ENCODE peak calls at places on chromosomes 11 and 22, in seven cellular contexts. One of them, this sample, is unnamed. For H3K4me1 and H3K9me3, the result is how much of the 10 kb centered on the place peaks cover.

GRCh38 chr11:16393335-16393734 is 37.0 kb upstream of the SOX6 start:
- DNase-seq in endothelial cell of umbilical vein: no peak
- DNase-seq in left lung: no peak
- DNase-seq in lower lobe of right lung: no peak
- DNase-seq in Caco-2: no peak
- DNase-seq in thoracic aorta: no peak
- DNase-seq in astrocyte: no peak
- DNase-seq in this sample: no peak

GRCh38 chr11:35978891-35979290 is 35.0 kb downstream of the LDLRAD3 start:
- DNase-seq in left lung: no peak
- DNase-seq in Caco-2: no peak
- DNase-seq in endothelial cell of umbilical vein: peak
- DNase-seq in astrocyte: no peak
- DNase-seq in lower lobe of right lung: no peak
- DNase-seq in thoracic aorta: no peak
- DNase-seq in this sample: no peak

GRCh38 chr11:40302669-40303068 is 1156.8 kb downstream of the LRRC4C start:
- DNase-seq in Caco-2: no peak
- DNase-seq in astrocyte: peak
- DNase-seq in lower lobe of right lung: no peak
- DNase-seq in thoracic aorta: no peak
- DNase-seq in left lung: no peak
- DNase-seq in endothelial cell of umbilical vein: peak
- DNase-seq in this sample: no peak

GRCh38 chr22:37626144-37626543 is 13.3 kb upstream of the SH3BP1 start:
- DNase-seq in left lung: no peak
- DNase-seq in Caco-2: no peak
- DNase-seq in endothelial cell of umbilical vein: no peak
- DNase-seq in lower lobe of right lung: peak
- DNase-seq in astrocyte: no peak
- DNase-seq in thoracic aorta: peak
- DNase-seq in this sample: peak

GRCh38 chr11:19398772-19399542 is 158.2 kb upstream of the E2F8 start:
- DNase-seq in thoracic aorta: no peak
- DNase-seq in left lung: no peak
- DNase-seq in endothelial cell of umbilical vein: no peak
- DNase-seq in Caco-2: no peak
- DNase-seq in astrocyte: peak
- DNase-seq in lower lobe of right lung: no peak
- DNase-seq in this sample: no peak

GRCh38 chr11:111694851-111695250 is 71.3 kb downstream of the PPP2R1B start:
- DNase-seq in left lung: no peak
- DNase-seq in Caco-2: no peak
- DNase-seq in astrocyte: peak
- DNase-seq in endothelial cell of umbilical vein: peak
- DNase-seq in lower lobe of right lung: no peak
- DNase-seq in thoracic aorta: no peak
- DNase-seq in this sample: no peak

GRCh38 chr22:44870021-44870420 is 117.6 kb downstream of the ARHGAP8 start:
- DNase-seq in lower lobe of right lung: no peak
- DNase-seq in astrocyte: peak
- DNase-seq in left lung: no peak
- DNase-seq in endothelial cell of umbilical vein: no peak
- DNase-seq in Caco-2: no peak
- DNase-seq in thoracic aorta: no peak
- DNase-seq in this sample: no peak

GRCh38 chr11:79052539-79052938 is 388.3 kb downstream of the TENM4 start:
- DNase-seq in thoracic aorta: no peak
- DNase-seq in astrocyte: no peak
- DNase-seq in left lung: no peak
- DNase-seq in endothelial cell of umbilical vein: peak
- DNase-seq in lower lobe of right lung: no peak
- DNase-seq in Caco-2: no peak
- DNase-seq in this sample: no peak

GRCh38 chr11:43212279-43212678 is 99.5 kb upstream of the API5 start:
- DNase-seq in endothelial cell of umbilical vein: no peak
- DNase-seq in left lung: no peak
- DNase-seq in Caco-2: no peak
- DNase-seq in thoracic aorta: no peak
- DNase-seq in astrocyte: no peak
- DNase-seq in lower lobe of right lung: no peak
- DNase-seq in this sample: no peak

GRCh38 chr22:21707677-21708076 is 27.9 kb downstream of the YPEL1 start:
- DNase-seq in left lung: no peak
- DNase-seq in lower lobe of right lung: no peak
- DNase-seq in endothelial cell of umbilical vein: no peak
- DNase-seq in Caco-2: no peak
- DNase-seq in thoracic aorta: no peak
- DNase-seq in astrocyte: no peak
- DNase-seq in this sample: no peak

GRCh38 chr11:8760896-8761295 is 78.3 kb downstream of the RPL27A start:
- DNase-seq in endothelial cell of umbilical vein: no peak
- DNase-seq in left lung: no peak
- DNase-seq in thoracic aorta: no peak
- DNase-seq in astrocyte: peak
- DNase-seq in Caco-2: no peak
- DNase-seq in lower lobe of right lung: no peak
- DNase-seq in this sample: no peak

GRCh38 chr11:58466293-58466692 is 24.3 kb upstream of the OR5B12 start:
- DNase-seq in Caco-2: no peak
- DNase-seq in lower lobe of right lung: no peak
- DNase-seq in left lung: no peak
- DNase-seq in endothelial cell of umbilical vein: no peak
- DNase-seq in astrocyte: no peak
- DNase-seq in thoracic aorta: no peak
- DNase-seq in this sample: no peak

GRCh38 chr11:15707194-15707593 is 592.5 kb downstream of the INSC start:
- DNase-seq in Caco-2: no peak
- DNase-seq in lower lobe of right lung: no peak
- DNase-seq in endothelial cell of umbilical vein: no peak
- DNase-seq in left lung: no peak
- DNase-seq in astrocyte: no peak
- DNase-seq in thoracic aorta: no peak
- DNase-seq in this sample: no peak

GRCh38 chr11:106961518-106961917 is 56.8 kb downstream of the GUCY1A2 start:
- DNase-seq in lower lobe of right lung: no peak
- DNase-seq in left lung: no peak
- DNase-seq in Caco-2: no peak
- DNase-seq in astrocyte: peak
- DNase-seq in thoracic aorta: no peak
- DNase-seq in endothelial cell of umbilical vein: peak
- DNase-seq in this sample: no peak

GRCh38 chr22:37145415-37146385 is 4.0 kb downstream of the IL2RB start:
- DNase-seq in Caco-2: no peak
- DNase-seq in lower lobe of right lung: no peak
- DNase-seq in left lung: no peak
- DNase-seq in endothelial cell of umbilical vein: no peak
- DNase-seq in astrocyte: no peak
- DNase-seq in thoracic aorta: no peak
- DNase-seq in this sample: no peak

GRCh38 chr11:20854214-20854613 is 184.8 kb downstream of the NELL1 start:
- DNase-seq in lower lobe of right lung: no peak
- DNase-seq in left lung: no peak
- DNase-seq in astrocyte: no peak
- DNase-seq in endothelial cell of umbilical vein: no peak
- DNase-seq in thoracic aorta: no peak
- DNase-seq in Caco-2: no peak
- DNase-seq in this sample: no peak

GRCh38 chr11:94144664-94145063 is 16.0 kb downstream of the PANX1 start:
- DNase-seq in thoracic aorta: no peak
- DNase-seq in astrocyte: no peak
- DNase-seq in lower lobe of right lung: no peak
- DNase-seq in left lung: no peak
- DNase-seq in endothelial cell of umbilical vein: no peak
- DNase-seq in Caco-2: no peak
- DNase-seq in this sample: no peak
- H3K4me1 ChIP-seq in thoracic aorta: under half
- H3K4me1 ChIP-seq in astrocyte: under half
- H3K4me1 ChIP-seq in lower lobe of right lung: under half
- H3K4me1 ChIP-seq in left lung: half or more
- H3K4me1 ChIP-seq in endothelial cell of umbilical vein: under half
- H3K4me1 ChIP-seq in Caco-2: under half
- H3K4me1 ChIP-seq in this sample: under half

DNA sequence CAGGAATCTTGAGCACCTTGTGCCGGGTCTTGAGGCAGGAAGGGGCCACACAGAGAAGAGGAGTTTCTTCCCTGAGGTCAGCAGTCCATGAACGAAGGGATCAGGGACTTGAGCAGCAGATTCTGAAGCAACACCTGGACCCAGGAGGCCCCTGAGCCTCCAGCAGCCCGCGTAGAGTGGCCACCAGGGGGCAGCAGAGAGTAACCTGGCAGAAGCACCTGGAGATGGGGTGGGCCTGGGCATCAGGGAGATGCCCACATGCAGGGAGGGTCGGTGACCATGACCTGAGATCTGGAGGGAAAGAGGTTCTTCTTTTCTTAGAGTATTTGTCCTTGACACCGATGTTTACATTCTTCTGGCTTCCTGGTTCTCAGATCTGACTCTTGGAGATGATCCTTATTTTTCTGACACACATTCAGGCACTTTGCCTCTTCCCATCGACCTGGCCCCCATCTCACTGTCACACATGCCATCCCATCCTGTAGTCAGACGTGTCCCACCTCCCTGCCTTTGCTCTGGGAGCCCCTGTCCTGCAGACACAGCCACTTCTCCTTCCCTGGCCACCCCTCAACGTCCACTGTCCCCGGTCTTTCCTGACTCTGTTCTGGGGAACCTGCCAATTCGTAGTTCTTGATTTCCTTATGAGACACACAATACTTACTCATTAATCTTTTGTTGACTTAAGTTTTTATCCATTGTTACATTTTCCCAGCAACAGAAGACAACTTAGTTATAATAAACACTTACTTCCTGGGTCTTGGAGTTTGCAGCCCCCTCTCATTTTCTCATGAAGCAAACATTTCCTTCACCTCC is 66.5 kb downstream of the GGTLC2 start:
- DNase-seq in thoracic aorta: no peak
- DNase-seq in lower lobe of right lung: peak
- DNase-seq in Caco-2: peak
- DNase-seq in left lung: peak
- DNase-seq in endothelial cell of umbilical vein: peak
- DNase-seq in astrocyte: no peak
- DNase-seq in this sample: peak
- TF ChIP-seq CTCF in thoracic aorta: peak
- TF ChIP-seq CTCF in lower lobe of right lung: peak
- TF ChIP-seq CTCF in Caco-2: peak
- TF ChIP-seq CTCF in left lung: peak
- TF ChIP-seq CTCF in endothelial cell of umbilical vein: peak
- TF ChIP-seq CTCF in astrocyte: peak
- TF ChIP-seq CTCF in this sample: peak

GRCh38 chr11:34898474-34898873 is 17.7 kb downstream of the APIP start:
- DNase-seq in lower lobe of right lung: no peak
- DNase-seq in astrocyte: no peak
- DNase-seq in left lung: no peak
- DNase-seq in endothelial cell of umbilical vein: no peak
- DNase-seq in Caco-2: no peak
- DNase-seq in thoracic aorta: no peak
- DNase-seq in this sample: no peak
- H3K9me3 ChIP-seq in lower lobe of right lung: under half
- H3K9me3 ChIP-seq in astrocyte: under half
- H3K9me3 ChIP-seq in left lung: half or more
- H3K9me3 ChIP-seq in endothelial cell of umbilical vein: under half
- H3K9me3 ChIP-seq in Caco-2: under half
- H3K9me3 ChIP-seq in thoracic aorta: under half
- H3K9me3 ChIP-seq in this sample: under half

GRCh38 chr11:61972796-61973602 is 5.6 kb upstream of the FTH1 start:
- DNase-seq in left lung: peak
- DNase-seq in thoracic aorta: no peak
- DNase-seq in lower lobe of right lung: no peak
- DNase-seq in endothelial cell of umbilical vein: peak
- DNase-seq in Caco-2: peak
- DNase-seq in astrocyte: no peak
- DNase-seq in this sample: no peak
- H3K4me1 ChIP-seq in left lung: half or more
- H3K4me1 ChIP-seq in thoracic aorta: half or more
- H3K4me1 ChIP-seq in lower lobe of right lung: half or more
- H3K4me1 ChIP-seq in endothelial cell of umbilical vein: half or more
- H3K4me1 ChIP-seq in Caco-2: under half
- H3K4me1 ChIP-seq in astrocyte: under half
- H3K4me1 ChIP-seq in this sample: under half

DNA sequence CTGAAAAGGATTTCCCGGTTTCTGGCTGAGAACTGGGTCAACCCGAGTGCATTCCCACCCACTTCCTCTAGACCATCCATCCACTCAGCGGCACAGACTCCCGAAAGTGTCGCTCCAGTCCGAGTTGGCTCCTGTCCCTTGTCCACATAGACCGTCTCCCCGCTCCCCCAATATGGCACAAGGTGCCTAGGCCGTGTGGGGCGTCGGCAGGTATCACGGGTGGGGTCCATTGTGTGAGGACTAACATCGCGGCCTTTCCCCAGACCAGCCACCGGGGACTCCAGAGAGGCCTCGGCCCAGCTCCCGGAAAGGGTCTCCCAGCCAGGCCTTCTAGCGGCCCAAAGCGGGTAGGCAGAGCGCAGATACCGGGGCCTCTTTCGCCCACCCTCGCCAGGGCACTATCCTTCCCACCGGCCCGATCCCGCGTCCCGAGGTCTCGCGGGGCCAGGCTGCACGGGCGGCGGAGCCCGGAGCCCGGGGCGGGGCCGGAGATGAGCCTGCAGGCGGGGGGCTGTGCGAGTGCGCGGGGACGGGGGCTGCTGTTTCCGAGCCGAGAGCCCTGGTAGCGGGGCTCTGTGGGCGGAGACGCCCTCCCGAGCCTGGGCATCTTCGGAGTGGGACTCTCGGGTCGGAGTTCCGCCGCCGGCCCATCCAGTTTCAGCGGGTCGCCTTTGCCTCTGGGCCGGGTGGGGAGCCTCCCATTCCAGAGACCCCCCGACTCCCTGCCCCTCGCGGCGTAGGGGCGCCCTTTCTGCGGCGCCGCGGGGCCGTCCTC is 21.1 kb downstream of the SERPINH1 start:
- DNase-seq in Caco-2: peak
- DNase-seq in endothelial cell of umbilical vein: peak
- DNase-seq in thoracic aorta: no peak
- DNase-seq in astrocyte: peak
- DNase-seq in lower lobe of right lung: peak
- DNase-seq in left lung: peak
- DNase-seq in this sample: no peak
- TF ChIP-seq CTCF in Caco-2: peak
- TF ChIP-seq CTCF in endothelial cell of umbilical vein: peak
- TF ChIP-seq CTCF in thoracic aorta: peak
- TF ChIP-seq CTCF in astrocyte: no peak
- TF ChIP-seq CTCF in lower lobe of right lung: peak
- TF ChIP-seq CTCF in left lung: peak
- TF ChIP-seq CTCF in this sample: peak

DNA sequence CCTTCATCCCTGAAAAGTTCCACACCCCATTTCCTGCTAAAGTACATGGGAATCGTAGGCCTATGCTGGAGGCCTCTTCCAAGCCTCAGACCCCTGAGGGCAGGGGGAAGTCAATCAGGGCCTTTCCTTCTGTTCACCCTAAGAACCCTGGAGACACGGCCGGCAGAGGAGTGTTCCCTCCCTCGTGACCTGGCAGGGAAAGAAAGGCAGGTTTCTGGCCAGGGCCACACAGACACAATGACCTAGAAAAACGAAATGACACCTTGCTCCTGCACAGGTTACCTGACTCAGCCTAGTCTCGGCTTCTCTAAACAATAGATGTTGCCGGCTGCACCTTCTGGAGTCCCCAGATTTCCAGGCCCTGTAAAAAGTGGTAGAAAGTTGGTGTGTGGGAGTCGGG is 60.6 kb upstream of the CADM1 start:
- DNase-seq in thoracic aorta: no peak
- DNase-seq in astrocyte: no peak
- DNase-seq in Caco-2: no peak
- DNase-seq in left lung: no peak
- DNase-seq in endothelial cell of umbilical vein: no peak
- DNase-seq in lower lobe of right lung: no peak
- DNase-seq in this sample: no peak
- H3K9me3 ChIP-seq in thoracic aorta: under half
- H3K9me3 ChIP-seq in astrocyte: under half
- H3K9me3 ChIP-seq in Caco-2: under half
- H3K9me3 ChIP-seq in left lung: under half
- H3K9me3 ChIP-seq in endothelial cell of umbilical vein: under half
- H3K9me3 ChIP-seq in lower lobe of right lung: under half
- H3K9me3 ChIP-seq in this sample: under half

This sample was measured in ascending aorta.